ENCODE peak calls at places on chromosomes 1 and 21, in seven cellular contexts. One of them, this sample, is unnamed.
A peak's percentile ranks its signal among the peaks of the same experiment; 100 is the strongest.

GRCh38 chr1:63705058-63705457 is 68.8 kb upstream of the ROR1 start:
- DNase-seq in suprapubic skin: no peak
- DNase-seq in mammary epithelial cell: no peak
- DNase-seq in left lung: no peak
- DNase-seq in ovary: no peak
- DNase-seq in body of pancreas: peak; percentile 66
- DNase-seq in CD4-positive, alpha-beta T cell: no peak
- DNase-seq in this sample: no peak

GRCh38 chr1:84225636-84226035 is 75.9 kb upstream of the SAMD13 start:
- DNase-seq in body of pancreas: no peak
- DNase-seq in suprapubic skin: no peak
- DNase-seq in ovary: no peak
- DNase-seq in CD4-positive, alpha-beta T cell: no peak
- DNase-seq in left lung: no peak
- DNase-seq in mammary epithelial cell: no peak
- DNase-seq in this sample: no peak

GRCh38 chr1:201918343-201918742 is 28.0 kb downstream of the LMOD1 start:
- DNase-seq in left lung: no peak
- DNase-seq in body of pancreas: no peak
- DNase-seq in CD4-positive, alpha-beta T cell: no peak
- DNase-seq in ovary: no peak
- DNase-seq in mammary epithelial cell: no peak
- DNase-seq in suprapubic skin: no peak
- DNase-seq in this sample: no peak

GRCh38 chr1:245650441-245650840 is 495.7 kb downstream of the KIF26B start:
- DNase-seq in left lung: no peak
- DNase-seq in suprapubic skin: no peak
- DNase-seq in CD4-positive, alpha-beta T cell: no peak
- DNase-seq in ovary: no peak
- DNase-seq in body of pancreas: no peak
- DNase-seq in mammary epithelial cell: no peak
- DNase-seq in this sample: no peak

GRCh38 chr1:209774592-209774991 is 9.8 kb downstream of the C1orf74 start:
- DNase-seq in ovary: no peak
- DNase-seq in suprapubic skin: no peak
- DNase-seq in CD4-positive, alpha-beta T cell: no peak
- DNase-seq in mammary epithelial cell: no peak
- DNase-seq in left lung: no peak
- DNase-seq in body of pancreas: no peak
- DNase-seq in this sample: no peak

GRCh38 chr1:152982076-152982475 is 1.8 kb upstream of the SPRR1A start:
- DNase-seq in mammary epithelial cell: no peak
- DNase-seq in ovary: no peak
- DNase-seq in suprapubic skin: no peak
- DNase-seq in left lung: no peak
- DNase-seq in body of pancreas: no peak
- DNase-seq in CD4-positive, alpha-beta T cell: no peak
- DNase-seq in this sample: no peak

GRCh38 chr1:96400074-96400473 is 321.5 kb upstream of the PTBP2 start:
- DNase-seq in ovary: no peak
- DNase-seq in suprapubic skin: no peak
- DNase-seq in left lung: no peak
- DNase-seq in mammary epithelial cell: peak; percentile 3
- DNase-seq in body of pancreas: no peak
- DNase-seq in CD4-positive, alpha-beta T cell: no peak
- DNase-seq in this sample: no peak

GRCh38 chr1:209207701-209208286 is 375.7 kb upstream of the CAMK1G start:
- DNase-seq in body of pancreas: peak; percentile 65
- DNase-seq in suprapubic skin: no peak
- DNase-seq in CD4-positive, alpha-beta T cell: no peak
- DNase-seq in ovary: peak; percentile 50
- DNase-seq in left lung: peak; percentile 46
- DNase-seq in mammary epithelial cell: peak; percentile 44
- DNase-seq in this sample: peak; percentile 91

GRCh38 chr1:119740886-119741780 is 27.6 kb downstream of the HMGCS2 start:
- DNase-seq in CD4-positive, alpha-beta T cell: no peak
- DNase-seq in suprapubic skin: no peak
- DNase-seq in left lung: no peak
- DNase-seq in mammary epithelial cell: no peak
- DNase-seq in ovary: no peak
- DNase-seq in body of pancreas: no peak
- DNase-seq in this sample: no peak

GRCh38 chr1:26317143-26317542 is 615 bp upstream of the CD52 start:
- DNase-seq in mammary epithelial cell: no peak
- DNase-seq in ovary: no peak
- DNase-seq in CD4-positive, alpha-beta T cell: no peak
- DNase-seq in body of pancreas: no peak
- DNase-seq in suprapubic skin: no peak
- DNase-seq in left lung: no peak
- DNase-seq in this sample: no peak

GRCh38 chr1:111214086-111214801 is 13.3 kb upstream of the CHI3L2 start:
- DNase-seq in left lung: no peak
- DNase-seq in CD4-positive, alpha-beta T cell: no peak
- DNase-seq in suprapubic skin: no peak
- DNase-seq in ovary: no peak
- DNase-seq in mammary epithelial cell: peak; percentile 64
- DNase-seq in body of pancreas: no peak
- DNase-seq in this sample: no peak

GRCh38 chr1:245788269-245788668 is 633.5 kb downstream of the KIF26B start:
- DNase-seq in suprapubic skin: no peak
- DNase-seq in left lung: no peak
- DNase-seq in body of pancreas: no peak
- DNase-seq in CD4-positive, alpha-beta T cell: no peak
- DNase-seq in mammary epithelial cell: peak; percentile 92
- DNase-seq in ovary: no peak
- DNase-seq in this sample: no peak

GRCh38 chr1:230884646-230885045 is 16.3 kb upstream of the C1orf198 start:
- DNase-seq in ovary: no peak
- DNase-seq in suprapubic skin: no peak
- DNase-seq in left lung: no peak
- DNase-seq in CD4-positive, alpha-beta T cell: no peak
- DNase-seq in body of pancreas: no peak
- DNase-seq in mammary epithelial cell: no peak
- DNase-seq in this sample: no peak

GRCh38 chr1:220013497-220013896 is 32.8 kb downstream of the EPRS1 start:
- DNase-seq in suprapubic skin: no peak
- DNase-seq in mammary epithelial cell: no peak
- DNase-seq in CD4-positive, alpha-beta T cell: no peak
- DNase-seq in left lung: no peak
- DNase-seq in body of pancreas: no peak
- DNase-seq in ovary: no peak
- DNase-seq in this sample: no peak

GRCh38 chr1:209434066-209434465 is 149.4 kb upstream of the CAMK1G start:
- DNase-seq in ovary: no peak
- DNase-seq in left lung: no peak
- DNase-seq in suprapubic skin: no peak
- DNase-seq in mammary epithelial cell: peak; percentile 84
- DNase-seq in CD4-positive, alpha-beta T cell: no peak
- DNase-seq in body of pancreas: no peak
- DNase-seq in this sample: no peak

GRCh38 chr1:174040387-174040786 is 18.2 kb upstream of the RC3H1 start:
- DNase-seq in mammary epithelial cell: peak; percentile 89
- DNase-seq in CD4-positive, alpha-beta T cell: no peak
- DNase-seq in left lung: no peak
- DNase-seq in ovary: no peak
- DNase-seq in body of pancreas: peak; percentile 35
- DNase-seq in suprapubic skin: no peak
- DNase-seq in this sample: no peak

GRCh38 chr21:39885119-39885848 is 18.0 kb downstream of the PCP4 start:
- DNase-seq in mammary epithelial cell: no peak
- DNase-seq in suprapubic skin: no peak
- DNase-seq in CD4-positive, alpha-beta T cell: no peak
- DNase-seq in body of pancreas: peak; percentile 30
- DNase-seq in ovary: no peak
- DNase-seq in left lung: no peak
- DNase-seq in this sample: peak; percentile 63

GRCh38 chr1:114488739-114489138 is 22.3 kb downstream of the TRIM33 start:
- DNase-seq in body of pancreas: no peak
- DNase-seq in left lung: no peak
- DNase-seq in ovary: no peak
- DNase-seq in suprapubic skin: no peak
- DNase-seq in mammary epithelial cell: no peak
- DNase-seq in CD4-positive, alpha-beta T cell: no peak
- DNase-seq in this sample: no peak
- H3K9me3 ChIP-seq in body of pancreas: no peaks in the 10 kb centered on the region
- H3K9me3 ChIP-seq in left lung: no peaks in the 10 kb centered on the region
- H3K9me3 ChIP-seq in ovary: no peaks in the 10 kb centered on the region
- H3K9me3 ChIP-seq in suprapubic skin: no peaks in the 10 kb centered on the region
- H3K9me3 ChIP-seq in mammary epithelial cell: no peaks in the 10 kb centered on the region
- H3K9me3 ChIP-seq in CD4-positive, alpha-beta T cell: no peaks in the 10 kb centered on the region
- H3K9me3 ChIP-seq in this sample: no peaks in the 10 kb centered on the region

GRCh38 chr1:40987439-40988276 is 8.2 kb downstream of the CTPS1 start:
- DNase-seq in body of pancreas: no peak
- DNase-seq in left lung: no peak
- DNase-seq in ovary: no peak
- DNase-seq in mammary epithelial cell: no peak
- DNase-seq in CD4-positive, alpha-beta T cell: no peak
- DNase-seq in suprapubic skin: no peak
- DNase-seq in this sample: no peak

GRCh38 chr1:40984531-40984930 is 5.0 kb downstream of the CTPS1 start:
- DNase-seq in CD4-positive, alpha-beta T cell: no peak
- DNase-seq in left lung: no peak
- DNase-seq in mammary epithelial cell: no peak
- DNase-seq in suprapubic skin: no peak
- DNase-seq in body of pancreas: no peak
- DNase-seq in ovary: no peak
- DNase-seq in this sample: no peak

GRCh38 chr1:40985875-40986274 is 6.4 kb downstream of the CTPS1 start:
- DNase-seq in left lung: no peak
- DNase-seq in ovary: no peak
- DNase-seq in suprapubic skin: no peak
- DNase-seq in CD4-positive, alpha-beta T cell: no peak
- DNase-seq in mammary epithelial cell: no peak
- DNase-seq in body of pancreas: no peak
- DNase-seq in this sample: no peak

GRCh38 chr1:40986929-40987328 is 7.4 kb downstream of the CTPS1 start:
- DNase-seq in CD4-positive, alpha-beta T cell: no peak
- DNase-seq in body of pancreas: no peak
- DNase-seq in left lung: no peak
- DNase-seq in ovary: no peak
- DNase-seq in suprapubic skin: no peak
- DNase-seq in mammary epithelial cell: no peak
- DNase-seq in this sample: no peak

DNA sequence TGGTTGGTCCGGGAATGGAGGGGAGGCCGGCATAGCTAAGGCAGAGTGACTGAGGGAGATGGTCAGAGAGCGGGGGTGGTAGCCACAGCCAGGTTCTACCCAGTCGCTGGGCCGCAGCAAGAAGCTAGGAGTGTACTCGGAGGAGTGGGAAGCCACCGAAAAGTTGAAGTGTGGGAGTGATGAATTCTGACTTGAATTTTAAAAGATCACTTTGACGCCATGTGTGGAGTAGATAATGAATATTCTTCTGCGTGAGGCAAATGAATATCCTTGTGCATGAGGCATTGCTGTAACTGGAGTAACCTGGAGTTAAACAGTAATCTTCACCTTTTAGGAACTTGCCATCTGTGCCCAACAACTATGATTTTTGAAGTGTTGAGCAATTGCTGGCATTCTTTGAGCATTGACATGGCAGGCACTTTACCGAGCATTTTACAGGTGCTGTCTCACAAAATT is 6.9 kb downstream of the CTPS1 start:
- DNase-seq in suprapubic skin: no peak
- DNase-seq in body of pancreas: no peak
- DNase-seq in CD4-positive, alpha-beta T cell: no peak
- DNase-seq in ovary: no peak
- DNase-seq in mammary epithelial cell: no peak
- DNase-seq in left lung: no peak
- DNase-seq in this sample: no peak
- H3K27me3 ChIP-seq in suprapubic skin: no peaks in the 10 kb centered on the region
- H3K27me3 ChIP-seq in body of pancreas: no peaks in the 10 kb centered on the region
- H3K27me3 ChIP-seq in CD4-positive, alpha-beta T cell: no peaks in the 10 kb centered on the region
- H3K27me3 ChIP-seq in ovary: no peaks in the 10 kb centered on the region
- H3K27me3 ChIP-seq in mammary epithelial cell: no peaks in the 10 kb centered on the region
- H3K27me3 ChIP-seq in left lung: no peaks in the 10 kb centered on the region
- H3K27me3 ChIP-seq in this sample: no peaks in the 10 kb centered on the region

GRCh38 chr1:15954316-15954715 is 21.6 kb downstream of the ZBTB17 start:
- DNase-seq in ovary: no peak
- DNase-seq in suprapubic skin: no peak
- DNase-seq in CD4-positive, alpha-beta T cell: no peak
- DNase-seq in body of pancreas: no peak
- DNase-seq in mammary epithelial cell: no peak
- DNase-seq in left lung: no peak
- DNase-seq in this sample: no peak
- H3K27ac ChIP-seq in ovary: no peak overlapping the region
- H3K27ac ChIP-seq in suprapubic skin: peak overlapping the region; percentile 78
- H3K27ac ChIP-seq in CD4-positive, alpha-beta T cell: peak overlapping the region; percentile 17
- H3K27ac ChIP-seq in body of pancreas: no peak overlapping the region
- H3K27ac ChIP-seq in mammary epithelial cell: peak overlapping the region; percentile 83
- H3K27ac ChIP-seq in left lung: peak overlapping the region; percentile 79
- H3K27ac ChIP-seq in this sample: no peak overlapping the region

GRCh38 chr1:166155108-166155507 is 11.7 kb downstream of the FAM78B start:
- DNase-seq in body of pancreas: no peak
- DNase-seq in CD4-positive, alpha-beta T cell: no peak
- DNase-seq in suprapubic skin: no peak
- DNase-seq in ovary: no peak
- DNase-seq in left lung: no peak
- DNase-seq in mammary epithelial cell: no peak
- DNase-seq in this sample: no peak

GRCh38 chr1:166156674-166157073 is 10.1 kb downstream of the FAM78B start:
- DNase-seq in mammary epithelial cell: no peak
- DNase-seq in body of pancreas: no peak
- DNase-seq in ovary: no peak
- DNase-seq in suprapubic skin: no peak
- DNase-seq in CD4-positive, alpha-beta T cell: no peak
- DNase-seq in left lung: no peak
- DNase-seq in this sample: no peak

GRCh38 chr1:166164646-166164994 is 2.2 kb downstream of the FAM78B start:
- DNase-seq in left lung: no peak
- DNase-seq in ovary: no peak
- DNase-seq in mammary epithelial cell: no peak
- DNase-seq in body of pancreas: no peak
- DNase-seq in suprapubic skin: no peak
- DNase-seq in CD4-positive, alpha-beta T cell: no peak
- DNase-seq in this sample: no peak

GRCh38 chr1:166164995-166165660 is 1.7 kb downstream of the FAM78B start:
- DNase-seq in suprapubic skin: peak; percentile 66
- DNase-seq in left lung: no peak
- DNase-seq in CD4-positive, alpha-beta T cell: no peak
- DNase-seq in mammary epithelial cell: peak; percentile 60
- DNase-seq in ovary: peak; percentile 21
- DNase-seq in body of pancreas: peak; percentile 45
- DNase-seq in this sample: peak; percentile 52

GRCh38 chr1:166159656-166160055 is 7.1 kb downstream of the FAM78B start:
- DNase-seq in left lung: no peak
- DNase-seq in CD4-positive, alpha-beta T cell: no peak
- DNase-seq in suprapubic skin: no peak
- DNase-seq in ovary: no peak
- DNase-seq in mammary epithelial cell: no peak
- DNase-seq in body of pancreas: no peak
- DNase-seq in this sample: no peak
- H3K9me3 ChIP-seq in left lung: no peaks in the 10 kb centered on the region
- H3K9me3 ChIP-seq in CD4-positive, alpha-beta T cell: no peaks in the 10 kb centered on the region
- H3K9me3 ChIP-seq in suprapubic skin: no peaks in the 10 kb centered on the region
- H3K9me3 ChIP-seq in ovary: no peaks in the 10 kb centered on the region
- H3K9me3 ChIP-seq in mammary epithelial cell: no peaks in the 10 kb centered on the region
- H3K9me3 ChIP-seq in body of pancreas: no peaks in the 10 kb centered on the region
- H3K9me3 ChIP-seq in this sample: no peaks in the 10 kb centered on the region

GRCh38 chr1:62672029-62672428 is 16.2 kb downstream of the DOCK7 start:
- DNase-seq in mammary epithelial cell: no peak
- DNase-seq in left lung: no peak
- DNase-seq in suprapubic skin: no peak
- DNase-seq in CD4-positive, alpha-beta T cell: no peak
- DNase-seq in body of pancreas: no peak
- DNase-seq in ovary: no peak
- DNase-seq in this sample: no peak
- H3K27me3 ChIP-seq in mammary epithelial cell: no peaks in the 10 kb centered on the region
- H3K27me3 ChIP-seq in left lung: no peaks in the 10 kb centered on the region
- H3K27me3 ChIP-seq in suprapubic skin: no peaks in the 10 kb centered on the region
- H3K27me3 ChIP-seq in CD4-positive, alpha-beta T cell: no peaks in the 10 kb centered on the region
- H3K27me3 ChIP-seq in body of pancreas: no peaks in the 10 kb centered on the region
- H3K27me3 ChIP-seq in ovary: no peaks in the 10 kb centered on the region
- H3K27me3 ChIP-seq in this sample: no peaks in the 10 kb centered on the region

This sample was measured in aorta.